ENCODE peak calls at places on chromosome 6, in ten cellular contexts. P, U, A, J, T, O, X, D, F and W are unnamed samples.

GRCh38 chr6:16318538-16318937 is 80.2 kb downstream of the GMPR start:
- DNase-seq in A (no peak), X (peak), U (no peak), J (peak), D (no peak), P (no peak), F (peak), T (no peak), O (no peak), W (no peak)

GRCh38 chr6:163860194-163861081 is 445.9 kb downstream of the QKI start:
- DNase-seq in X (peak), F (peak), T (no peak), A (no peak), P (no peak), D (no peak), U (no peak), J (peak), O (no peak), W (no peak)

GRCh38 chr6:46302816-46303215 is 132.0 kb upstream of the ENPP5 start:
- DNase-seq in A (no peak), P (no peak), X (no peak), F (no peak), U (no peak), J (no peak), T (no peak), O (no peak), D (no peak), W (no peak)

GRCh38 chr6:128062882-128063603 is 162.2 kb upstream of the THEMIS start:
- DNase-seq in U (no peak), A (no peak), D (no peak), J (peak), X (peak), O (no peak), F (peak), T (no peak), P (no peak), W (no peak)

GRCh38 chr6:17871169-17871479 is 116.3 kb downstream of the KIF13A start:
- DNase-seq in T (no peak), P (no peak), A (no peak), F (no peak), J (no peak), U (no peak), X (no peak), O (no peak), D (no peak), W (no peak)

GRCh38 chr6:112113918-112114317 is 26.5 kb downstream of the FAM229B start:
- DNase-seq in T (no peak), F (no peak), U (no peak), X (no peak), D (no peak), O (no peak), P (no peak), A (no peak), J (no peak), W (no peak)

GRCh38 chr6:35089935-35090505 is 51.1 kb downstream of the TCP11 start:
- DNase-seq in A (no peak), U (no peak), X (peak), P (peak), O (no peak), J (peak), D (peak), T (no peak), F (peak), W (no peak)

GRCh38 chr6:53587291-53587690 is 42.4 kb upstream of the GCLC start:
- DNase-seq in U (no peak), P (no peak), T (no peak), D (no peak), O (no peak), J (no peak), F (no peak), X (no peak), A (no peak), W (no peak)

GRCh38 chr6:30357678-30358339 is 12.9 kb downstream of the RPP21 start:
- DNase-seq in F (peak), O (peak), P (no peak), T (peak), A (peak), D (peak), U (peak), J (peak), X (peak), W (peak)

GRCh38 chr6:27669278-27669797 is 196.4 kb upstream of the ZNF184 start:
- DNase-seq in X (no peak), T (no peak), F (peak), D (no peak), A (no peak), P (no peak), U (peak), J (no peak), O (no peak), W (no peak)

GRCh38 chr6:16725145-16725864 is 36.0 kb downstream of the ATXN1 start:
- DNase-seq in T (no peak), X (peak), P (no peak), D (no peak), J (peak), A (no peak), O (no peak), F (peak), U (no peak), W (no peak)

GRCh38 chr6:125821825-125822281 is 31.1 kb downstream of the NCOA7 start:
- DNase-seq in T (no peak), O (no peak), X (peak), U (no peak), P (no peak), F (peak), A (no peak), J (no peak), D (no peak), W (no peak)

GRCh38 chr6:2744206-2744771 is 6.4 kb downstream of the MYLK4 start:
- DNase-seq in P (no peak), X (peak), A (no peak), J (peak), F (peak), O (no peak), U (no peak), T (no peak), D (peak), W (no peak)

GRCh38 chr6:20212392-20213111 is at the start of gene MBOAT1:
- DNase-seq in O (peak), A (peak), T (peak), D (peak), F (peak), P (peak), X (peak), U (peak), J (peak), W (peak)

GRCh38 chr6:89299451-89299850 is 15.6 kb downstream of the GABRR2 start:
- DNase-seq in D (no peak), U (no peak), J (no peak), T (no peak), X (peak), P (peak), O (no peak), A (no peak), F (no peak), W (no peak)
- TF ChIP-seq CTCF in D (no peak), U (no peak), J (peak), T (no peak), X (no peak), P (peak), O (peak), A (peak), F (peak), W (peak)

GRCh38 chr6:42503894-42504293 is 52.2 kb upstream of the TRERF1 start:
- DNase-seq in X (no peak), D (no peak), P (no peak), F (no peak), T (no peak), U (peak), A (no peak), J (no peak), O (no peak), W (no peak)

GRCh38 chr6:42502990-42503389 is 51.3 kb upstream of the TRERF1 start:
- DNase-seq in P (no peak), U (no peak), X (no peak), D (no peak), O (no peak), F (no peak), A (no peak), T (no peak), J (no peak), W (no peak)

GRCh38 chr6:42493914-42494539 is 42.3 kb upstream of the TRERF1 start:
- DNase-seq in U (no peak), P (no peak), J (no peak), X (no peak), O (no peak), A (no peak), D (no peak), F (no peak), T (no peak), W (no peak)

GRCh38 chr6:42502127-42502526 is 50.4 kb upstream of the TRERF1 start:
- DNase-seq in D (no peak), T (no peak), J (no peak), A (no peak), F (no peak), X (no peak), O (no peak), U (no peak), P (no peak), W (no peak)

GRCh38 chr6:42498473-42499128 is 46.9 kb upstream of the TRERF1 start:
- DNase-seq in P (no peak), A (no peak), U (no peak), D (no peak), X (no peak), O (peak), J (no peak), F (no peak), T (no peak), W (no peak)
- TF ChIP-seq CTCF in P (no peak), A (no peak), U (no peak), D (no peak), X (no peak), O (no peak), J (no peak), F (no peak), T (no peak), W (no peak)

GRCh38 chr6:12395898-12396297 is 105.7 kb downstream of the EDN1 start:
- DNase-seq in F (peak), T (no peak), X (no peak), D (no peak), J (peak), A (no peak), U (no peak), O (no peak), P (no peak), W (no peak)
- TF ChIP-seq CTCF in F (peak), T (no peak), X (peak), D (no peak), J (peak), A (no peak), U (no peak), O (no peak), P (peak), W (no peak)

GRCh38 chr6:156190270-156190669 is 586.9 kb upstream of the ARID1B start:
- DNase-seq in X (no peak), T (no peak), J (no peak), F (no peak), O (no peak), U (no peak), A (no peak), P (no peak), D (no peak), W (no peak)
- TF ChIP-seq CTCF in X (no peak), T (no peak), J (no peak), F (no peak), O (no peak), U (no peak), A (no peak), P (no peak), D (no peak), W (no peak)

GRCh38 chr6:109686566-109686965 is 4.4 kb downstream of the AK9 start:
- DNase-seq in P (no peak), J (peak), F (peak), D (no peak), T (no peak), U (no peak), X (no peak), O (no peak), A (no peak), W (no peak)

GRCh38 chr6:109687271-109687721 is 3.7 kb downstream of the AK9 start:
- DNase-seq in U (no peak), P (no peak), J (peak), D (no peak), T (no peak), O (no peak), A (no peak), F (peak), X (peak), W (no peak)

GRCh38 chr6:109690373-109690739 is 646 bp downstream of the AK9 start:
- DNase-seq in A (peak), J (no peak), O (peak), F (no peak), D (peak), T (peak), X (no peak), P (no peak), U (peak), W (peak)

GRCh38 chr6:109693128-109693527 is 2.0 kb downstream of the FIG4 start:
- DNase-seq in X (no peak), P (no peak), D (no peak), U (peak), T (peak), O (no peak), A (no peak), J (no peak), F (no peak), W (no peak)

DNA sequence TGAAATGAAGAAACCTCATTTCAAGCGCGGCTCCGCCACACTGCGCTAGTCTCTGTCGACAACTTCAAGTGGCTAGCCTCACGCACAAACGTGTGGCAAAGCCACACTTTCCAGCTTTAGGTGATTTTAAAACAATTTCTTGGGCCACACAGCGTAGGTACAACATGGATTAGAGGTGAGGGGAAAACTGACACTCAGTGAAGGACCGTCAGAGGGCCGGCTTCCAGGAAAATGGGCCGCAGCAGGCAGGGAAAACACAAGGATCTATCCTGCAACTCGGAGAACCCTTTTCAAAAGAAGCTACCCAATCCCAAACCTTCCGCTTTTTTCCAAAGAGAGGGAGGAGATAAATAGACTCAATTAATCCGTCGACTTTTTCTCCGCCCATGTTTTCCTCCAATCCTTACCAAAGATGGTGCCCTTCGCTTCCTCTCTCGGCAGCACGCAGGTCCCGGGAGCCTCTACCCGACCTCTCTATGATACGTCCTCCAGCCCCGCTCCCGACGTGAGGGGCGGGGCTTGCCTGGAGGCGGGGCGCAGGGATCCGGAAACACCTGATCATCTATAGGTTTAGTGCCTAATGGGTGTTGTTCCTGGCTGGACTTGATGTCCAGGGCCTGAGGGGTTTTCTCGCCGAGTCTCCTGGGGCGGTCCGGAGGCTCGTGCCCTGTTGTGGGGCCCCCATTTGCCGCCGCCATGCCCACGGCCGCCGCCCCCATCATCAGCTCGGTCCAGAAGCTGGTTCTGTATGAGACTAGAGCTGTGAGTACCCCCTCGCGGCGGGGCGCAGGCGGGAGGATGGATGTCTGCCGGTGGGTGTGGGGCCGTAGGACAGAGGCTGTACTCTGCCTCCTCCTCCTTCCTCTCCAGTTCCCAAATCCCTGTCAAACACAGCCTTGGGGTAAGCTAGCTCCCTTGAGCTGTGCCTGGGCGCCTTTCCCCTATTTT is at the start of the genes AK9 and FIG4:
- DNase-seq in J (peak), U (peak), A (peak), D (peak), O (peak), P (peak), T (peak), X (peak), F (peak), W (peak)
- TF ChIP-seq CTCF in J (peak), U (peak), A (peak), D (no peak), O (no peak), P (peak), T (peak), X (peak), F (peak), W (peak)

GRCh38 chr6:37321101-37321500 is 32.7 kb upstream of the RNF8 start:
- DNase-seq in F (no peak), D (no peak), X (no peak), O (no peak), P (peak), U (no peak), T (no peak), J (no peak), A (no peak), W (no peak)
- TF ChIP-seq CTCF in F (no peak), D (no peak), X (no peak), O (no peak), P (no peak), U (no peak), T (no peak), J (no peak), A (no peak), W (no peak)

GRCh38 chr6:67694127-67694526 is 941.0 kb upstream of the ADGRB3 start:
- DNase-seq in A (no peak), D (no peak), P (no peak), X (no peak), O (no peak), F (no peak), U (no peak), J (no peak), T (no peak), W (no peak)
- TF ChIP-seq CTCF in A (peak), D (no peak), P (peak), X (no peak), O (no peak), F (no peak), U (no peak), J (peak), T (no peak), W (peak)

DNA sequence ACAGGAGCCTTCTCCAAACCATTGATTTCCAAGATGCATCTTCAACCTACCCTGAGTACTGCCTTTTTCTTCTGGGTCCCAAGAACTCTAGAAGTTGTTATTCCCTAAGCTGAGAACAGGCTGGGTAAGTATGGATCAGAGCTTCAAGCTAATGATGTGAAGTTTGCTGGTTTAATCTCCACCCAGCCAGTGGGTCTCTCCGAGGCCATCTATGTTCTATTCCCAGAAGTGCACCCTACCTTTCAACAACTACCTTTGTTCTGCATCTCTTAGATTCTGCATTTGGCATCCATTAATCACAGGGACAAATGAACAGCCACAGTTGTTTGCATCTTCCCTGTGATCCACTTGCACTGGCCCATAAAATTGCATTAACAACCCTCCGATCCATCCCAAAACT is 246.2 kb downstream of the HIVEP2 start:
- DNase-seq in J (peak), X (no peak), T (no peak), D (no peak), F (no peak), U (no peak), A (no peak), O (no peak), P (no peak), W (no peak)
- TF ChIP-seq CTCF in J (peak), X (no peak), T (no peak), D (no peak), F (no peak), U (no peak), A (peak), O (no peak), P (peak), W (peak)

GRCh38 chr6:1498491-1499113 is 109.2 kb downstream of the FOXF2 start:
- DNase-seq in D (no peak), T (no peak), X (no peak), J (no peak), U (no peak), P (no peak), A (no peak), F (no peak), O (no peak), W (no peak)
- TF ChIP-seq CTCF in D (no peak), T (no peak), X (no peak), J (peak), U (peak), P (no peak), A (no peak), F (no peak), O (no peak), W (no peak)

GRCh38 chr6:119726086-119726485 is 376.5 kb upstream of the MAN1A1 start:
- DNase-seq in J (no peak), O (no peak), P (no peak), T (no peak), X (no peak), A (no peak), D (no peak), F (no peak), U (no peak), W (no peak)

GRCh38 chr6:119717942-119718341 is 368.4 kb upstream of the MAN1A1 start:
- DNase-seq in O (no peak), F (no peak), P (no peak), D (no peak), J (no peak), U (no peak), X (no peak), A (no peak), T (no peak), W (no peak)

GRCh38 chr6:119716668-119717270 is 367.2 kb upstream of the MAN1A1 start:
- DNase-seq in D (no peak), O (no peak), U (no peak), F (no peak), T (no peak), J (no peak), A (no peak), P (no peak), X (no peak), W (no peak)

GRCh38 chr6:119720160-119720559 is 370.6 kb upstream of the MAN1A1 start:
- DNase-seq in X (no peak), D (no peak), J (peak), A (no peak), F (peak), T (no peak), P (no peak), U (no peak), O (no peak), W (no peak)
- TF ChIP-seq CTCF in X (peak), D (no peak), J (peak), A (peak), F (peak), T (no peak), P (no peak), U (peak), O (no peak), W (peak)